ENCODE peak calls at places on chromosomes 4 and X, in nine cellular contexts. One of them, this sample, is unnamed.
A peak's percentile ranks its signal among the peaks of the same experiment; 100 is the strongest.

GRCh38 chr4:5998333-5998936 is 19.8 kb downstream of the C4orf50 start:
- DNase-seq in suprapubic skin: peak; percentile 74
- DNase-seq in Ammon's horn: peak; percentile 89
- DNase-seq in amniotic stem cell: peak; percentile 11
- DNase-seq in astrocyte of the spinal cord: peak; percentile 43
- DNase-seq in right lobe of liver: peak; percentile 49
- DNase-seq in ELF-1: peak; percentile 82
- DNase-seq in WTC11: peak; percentile 76
- DNase-seq in T-helper 2 cell: peak; percentile 21
- DNase-seq in this sample: peak; percentile 11

GRCh38 chrX:111409326-111409725 is 2.7 kb downstream of the DCX start:
- DNase-seq in suprapubic skin: no peak
- DNase-seq in Ammon's horn: no peak
- DNase-seq in amniotic stem cell: no peak
- DNase-seq in astrocyte of the spinal cord: no peak
- DNase-seq in right lobe of liver: no peak
- DNase-seq in ELF-1: no peak
- DNase-seq in WTC11: no peak
- DNase-seq in T-helper 2 cell: no peak
- DNase-seq in this sample: no peak

GRCh38 chr4:72286185-72286584 is 254.4 kb downstream of the NPFFR2 start:
- DNase-seq in suprapubic skin: no peak
- DNase-seq in Ammon's horn: no peak
- DNase-seq in amniotic stem cell: peak; percentile 14
- DNase-seq in astrocyte of the spinal cord: peak; percentile 50
- DNase-seq in right lobe of liver: no peak
- DNase-seq in ELF-1: no peak
- DNase-seq in WTC11: no peak
- DNase-seq in T-helper 2 cell: no peak
- DNase-seq in this sample: no peak

GRCh38 chr4:53150631-53151488 is 215.0 kb downstream of the SCFD2 start:
- DNase-seq in suprapubic skin: no peak
- DNase-seq in Ammon's horn: no peak
- DNase-seq in amniotic stem cell: no peak
- DNase-seq in astrocyte of the spinal cord: peak; percentile 17
- DNase-seq in right lobe of liver: no peak
- DNase-seq in ELF-1: no peak
- DNase-seq in WTC11: no peak
- DNase-seq in T-helper 2 cell: no peak
- DNase-seq in this sample: no peak

GRCh38 chr4:37715889-37716402 is 29.8 kb upstream of the RELL1 start:
- DNase-seq in suprapubic skin: no peak
- DNase-seq in Ammon's horn: no peak
- DNase-seq in amniotic stem cell: no peak
- DNase-seq in astrocyte of the spinal cord: peak; percentile 57
- DNase-seq in right lobe of liver: no peak
- DNase-seq in ELF-1: no peak
- DNase-seq in WTC11: no peak
- DNase-seq in T-helper 2 cell: no peak
- DNase-seq in this sample: no peak

GRCh38 chr4:35447474-35447873 is 796.8 kb downstream of the ARAP2 start:
- DNase-seq in suprapubic skin: no peak
- DNase-seq in Ammon's horn: no peak
- DNase-seq in amniotic stem cell: no peak
- DNase-seq in astrocyte of the spinal cord: no peak
- DNase-seq in right lobe of liver: no peak
- DNase-seq in ELF-1: no peak
- DNase-seq in WTC11: no peak
- DNase-seq in T-helper 2 cell: no peak
- DNase-seq in this sample: no peak

GRCh38 chr4:155543126-155543765 is 123.4 kb upstream of the GUCY1A1 start:
- DNase-seq in suprapubic skin: no peak
- DNase-seq in Ammon's horn: no peak
- DNase-seq in amniotic stem cell: no peak
- DNase-seq in astrocyte of the spinal cord: peak; percentile 74
- DNase-seq in right lobe of liver: no peak
- DNase-seq in ELF-1: no peak
- DNase-seq in WTC11: no peak
- DNase-seq in T-helper 2 cell: no peak
- DNase-seq in this sample: no peak

GRCh38 chr4:53702334-53703266 is 111.3 kb upstream of the LNX1 start:
- DNase-seq in suprapubic skin: peak; percentile 88
- DNase-seq in Ammon's horn: peak; percentile 79
- DNase-seq in amniotic stem cell: peak; percentile 40
- DNase-seq in astrocyte of the spinal cord: peak; percentile 90
- DNase-seq in right lobe of liver: peak; percentile 89
- DNase-seq in ELF-1: peak; percentile 88
- DNase-seq in WTC11: peak; percentile 20
- DNase-seq in T-helper 2 cell: no peak
- DNase-seq in this sample: no peak

GRCh38 chr4:40940317-40940720 is 190.6 kb downstream of the NSUN7 start:
- DNase-seq in suprapubic skin: no peak
- DNase-seq in Ammon's horn: no peak
- DNase-seq in amniotic stem cell: no peak
- DNase-seq in astrocyte of the spinal cord: no peak
- DNase-seq in right lobe of liver: no peak
- DNase-seq in ELF-1: no peak
- DNase-seq in WTC11: no peak
- DNase-seq in T-helper 2 cell: no peak
- DNase-seq in this sample: no peak

This sample was measured in CD8-positive, alpha-beta memory T cell.